ENCODE peak calls at places on chromosome 1, in four cellular contexts. One of them, this sample, is unnamed.

GRCh38 chr1:74819062-74819461 is 86.1 kb downstream of the TYW3 start:
- DNase-seq in CD8-positive, alpha-beta T cell: no peak
- DNase-seq in thoracic aorta: no peak
- DNase-seq in CD8-positive, alpha-beta memory T cell: no peak
- DNase-seq in this sample: no peak

GRCh38 chr1:168907053-168907452 is 178.0 kb upstream of the DPT start:
- DNase-seq in thoracic aorta: no peak
- DNase-seq in CD8-positive, alpha-beta T cell: no peak
- DNase-seq in CD8-positive, alpha-beta memory T cell: no peak
- DNase-seq in this sample: no peak

GRCh38 chr1:232636799-232637198 is 6.9 kb upstream of the SIPA1L2 start:
- DNase-seq in thoracic aorta: no peak
- DNase-seq in CD8-positive, alpha-beta T cell: no peak
- DNase-seq in CD8-positive, alpha-beta memory T cell: no peak
- DNase-seq in this sample: no peak

GRCh38 chr1:27575861-27576331 is 28.0 kb downstream of the AHDC1 start:
- DNase-seq in CD8-positive, alpha-beta memory T cell: no peak
- DNase-seq in CD8-positive, alpha-beta T cell: no peak
- DNase-seq in thoracic aorta: no peak
- DNase-seq in this sample: no peak

GRCh38 chr1:59879556-59879955 is 47.0 kb downstream of the CYP2J2 start:
- DNase-seq in thoracic aorta: no peak
- DNase-seq in CD8-positive, alpha-beta T cell: peak
- DNase-seq in CD8-positive, alpha-beta memory T cell: no peak
- DNase-seq in this sample: peak

GRCh38 chr1:31951276-31951675 is 13.1 kb upstream of the PTP4A2 start:
- DNase-seq in thoracic aorta: no peak
- DNase-seq in CD8-positive, alpha-beta T cell: no peak
- DNase-seq in CD8-positive, alpha-beta memory T cell: no peak
- DNase-seq in this sample: no peak

GRCh38 chr1:52534928-52535764 is 17.7 kb downstream of the TUT4 start:
- DNase-seq in CD8-positive, alpha-beta T cell: no peak
- DNase-seq in CD8-positive, alpha-beta memory T cell: no peak
- DNase-seq in thoracic aorta: no peak
- DNase-seq in this sample: no peak

GRCh38 chr1:194331758-194332157 is 1145.3 kb upstream of the B3GALT2 start:
- DNase-seq in thoracic aorta: no peak
- DNase-seq in CD8-positive, alpha-beta T cell: no peak
- DNase-seq in CD8-positive, alpha-beta memory T cell: no peak
- DNase-seq in this sample: no peak

GRCh38 chr1:238892612-238893011 is 493.8 kb upstream of the CHRM3 start:
- DNase-seq in CD8-positive, alpha-beta memory T cell: no peak
- DNase-seq in thoracic aorta: no peak
- DNase-seq in CD8-positive, alpha-beta T cell: no peak
- DNase-seq in this sample: no peak

GRCh38 chr1:198657550-198658064 is 18.8 kb downstream of the PTPRC start:
- DNase-seq in CD8-positive, alpha-beta memory T cell: peak
- DNase-seq in CD8-positive, alpha-beta T cell: no peak
- DNase-seq in thoracic aorta: no peak
- DNase-seq in this sample: peak

GRCh38 chr1:93021539-93022134 is 57.4 kb upstream of the MTF2 start:
- DNase-seq in thoracic aorta: no peak
- DNase-seq in CD8-positive, alpha-beta T cell: no peak
- DNase-seq in CD8-positive, alpha-beta memory T cell: peak
- DNase-seq in this sample: peak

GRCh38 chr1:5730272-5731109 is 261.7 kb downstream of the NPHP4 start:
- DNase-seq in CD8-positive, alpha-beta T cell: no peak
- DNase-seq in thoracic aorta: no peak
- DNase-seq in CD8-positive, alpha-beta memory T cell: no peak
- DNase-seq in this sample: no peak

GRCh38 chr1:23037081-23037740 is 17.9 kb downstream of the KDM1A start:
- DNase-seq in CD8-positive, alpha-beta T cell: no peak
- DNase-seq in CD8-positive, alpha-beta memory T cell: no peak
- DNase-seq in thoracic aorta: no peak
- DNase-seq in this sample: no peak

GRCh38 chr1:81165963-81166362 is 634.8 kb upstream of the ADGRL2 start:
- DNase-seq in thoracic aorta: no peak
- DNase-seq in CD8-positive, alpha-beta memory T cell: no peak
- DNase-seq in CD8-positive, alpha-beta T cell: no peak
- DNase-seq in this sample: no peak

GRCh38 chr1:53956308-53957168 is 10.4 kb downstream of the LRRC42 start:
- DNase-seq in CD8-positive, alpha-beta memory T cell: no peak
- DNase-seq in CD8-positive, alpha-beta T cell: no peak
- DNase-seq in thoracic aorta: no peak
- DNase-seq in this sample: no peak

GRCh38 chr1:3348196-3348865 is 106.1 kb upstream of the ARHGEF16 start:
- DNase-seq in CD8-positive, alpha-beta T cell: no peak
- DNase-seq in CD8-positive, alpha-beta memory T cell: no peak
- DNase-seq in thoracic aorta: no peak
- DNase-seq in this sample: no peak

GRCh38 chr1:221712198-221712684 is 29.6 kb downstream of the DUSP10 start:
- DNase-seq in thoracic aorta: no peak
- DNase-seq in CD8-positive, alpha-beta memory T cell: peak
- DNase-seq in CD8-positive, alpha-beta T cell: peak
- DNase-seq in this sample: peak

GRCh38 chr1:116508090-116508983 is 62.5 kb downstream of the CD58 start:
- DNase-seq in thoracic aorta: no peak
- DNase-seq in CD8-positive, alpha-beta memory T cell: no peak
- DNase-seq in CD8-positive, alpha-beta T cell: no peak
- DNase-seq in this sample: peak

GRCh38 chr1:7470904-7471638 is 300.0 kb upstream of the VAMP3 start:
- DNase-seq in thoracic aorta: peak
- DNase-seq in CD8-positive, alpha-beta T cell: no peak
- DNase-seq in CD8-positive, alpha-beta memory T cell: no peak
- DNase-seq in this sample: no peak

GRCh38 chr1:162168261-162168660 is 98.8 kb downstream of the NOS1AP start:
- DNase-seq in thoracic aorta: no peak
- DNase-seq in CD8-positive, alpha-beta memory T cell: no peak
- DNase-seq in CD8-positive, alpha-beta T cell: no peak
- DNase-seq in this sample: no peak

GRCh38 chr1:163509126-163509525 is 187.4 kb downstream of the NUF2 start:
- DNase-seq in CD8-positive, alpha-beta T cell: no peak
- DNase-seq in thoracic aorta: no peak
- DNase-seq in CD8-positive, alpha-beta memory T cell: no peak
- DNase-seq in this sample: no peak

GRCh38 chr1:145758575-145758974 is 39.3 kb downstream of the CD160 start:
- DNase-seq in CD8-positive, alpha-beta T cell: no peak
- DNase-seq in thoracic aorta: no peak
- DNase-seq in CD8-positive, alpha-beta memory T cell: no peak
- DNase-seq in this sample: no peak

GRCh38 chr1:78236711-78237110 is 190.9 kb downstream of the GIPC2 start:
- DNase-seq in CD8-positive, alpha-beta memory T cell: no peak
- DNase-seq in thoracic aorta: no peak
- DNase-seq in CD8-positive, alpha-beta T cell: no peak
- DNase-seq in this sample: no peak

GRCh38 chr1:78096976-78097375 is 51.2 kb downstream of the GIPC2 start:
- DNase-seq in CD8-positive, alpha-beta T cell: no peak
- DNase-seq in thoracic aorta: no peak
- DNase-seq in CD8-positive, alpha-beta memory T cell: no peak
- DNase-seq in this sample: no peak

GRCh38 chr1:12435639-12436344 is 182.2 kb downstream of the DHRS3 start:
- DNase-seq in thoracic aorta: no peak
- DNase-seq in CD8-positive, alpha-beta T cell: no peak
- DNase-seq in CD8-positive, alpha-beta memory T cell: no peak
- DNase-seq in this sample: no peak

GRCh38 chr1:78728359-78728758 is 78.7 kb downstream of the IFI44 start:
- DNase-seq in CD8-positive, alpha-beta T cell: no peak
- DNase-seq in thoracic aorta: no peak
- DNase-seq in CD8-positive, alpha-beta memory T cell: no peak
- DNase-seq in this sample: no peak

GRCh38 chr1:45348020-45348419 is 7.8 kb upstream of the MUTYH start:
- DNase-seq in thoracic aorta: no peak
- DNase-seq in CD8-positive, alpha-beta T cell: no peak
- DNase-seq in CD8-positive, alpha-beta memory T cell: no peak
- DNase-seq in this sample: no peak

GRCh38 chr1:245710961-245711903 is 556.4 kb downstream of the KIF26B start:
- DNase-seq in CD8-positive, alpha-beta memory T cell: no peak
- DNase-seq in CD8-positive, alpha-beta T cell: no peak
- DNase-seq in thoracic aorta: no peak
- DNase-seq in this sample: no peak

GRCh38 chr1:241592273-241592958 is 47.8 kb downstream of the CHML start:
- DNase-seq in thoracic aorta: no peak
- DNase-seq in CD8-positive, alpha-beta memory T cell: no peak
- DNase-seq in CD8-positive, alpha-beta T cell: no peak
- DNase-seq in this sample: no peak

GRCh38 chr1:214349781-214350180 is 68.8 kb downstream of the SMYD2 start:
- DNase-seq in CD8-positive, alpha-beta T cell: no peak
- DNase-seq in CD8-positive, alpha-beta memory T cell: no peak
- DNase-seq in thoracic aorta: no peak
- DNase-seq in this sample: no peak

GRCh38 chr1:207645632-207646081 is 724 bp downstream of the CR1L start:
- DNase-seq in thoracic aorta: no peak
- DNase-seq in CD8-positive, alpha-beta memory T cell: no peak
- DNase-seq in CD8-positive, alpha-beta T cell: no peak
- DNase-seq in this sample: no peak

GRCh38 chr1:54406339-54407181 is at the start of gene SSBP3:
- DNase-seq in CD8-positive, alpha-beta memory T cell: peak
- DNase-seq in thoracic aorta: peak
- DNase-seq in CD8-positive, alpha-beta T cell: peak
- DNase-seq in this sample: peak

GRCh38 chr1:150106331-150106730 is 38.8 kb downstream of the VPS45 start:
- DNase-seq in CD8-positive, alpha-beta memory T cell: peak
- DNase-seq in thoracic aorta: no peak
- DNase-seq in CD8-positive, alpha-beta T cell: peak
- DNase-seq in this sample: peak

GRCh38 chr1:172476218-172476811 is 32.4 kb upstream of the PIGC start:
- DNase-seq in CD8-positive, alpha-beta memory T cell: no peak
- DNase-seq in thoracic aorta: no peak
- DNase-seq in CD8-positive, alpha-beta T cell: no peak
- DNase-seq in this sample: no peak

GRCh38 chr1:212858461-212859265 is 588 bp downstream of the FLVCR1 start:
- DNase-seq in thoracic aorta: no peak
- DNase-seq in CD8-positive, alpha-beta T cell: no peak
- DNase-seq in CD8-positive, alpha-beta memory T cell: no peak
- DNase-seq in this sample: peak

GRCh38 chr1:32977546-32978087 is 13.0 kb upstream of the RNF19B start:
- DNase-seq in thoracic aorta: no peak
- DNase-seq in CD8-positive, alpha-beta memory T cell: no peak
- DNase-seq in CD8-positive, alpha-beta T cell: no peak
- DNase-seq in this sample: no peak

GRCh38 chr1:151892190-151892589 is 17.1 kb downstream of the THEM4 start:
- DNase-seq in thoracic aorta: no peak
- DNase-seq in CD8-positive, alpha-beta memory T cell: no peak
- DNase-seq in CD8-positive, alpha-beta T cell: no peak
- DNase-seq in this sample: no peak

GRCh38 chr1:198627436-198628063 is 11.3 kb upstream of the PTPRC start:
- DNase-seq in CD8-positive, alpha-beta T cell: no peak
- DNase-seq in CD8-positive, alpha-beta memory T cell: no peak
- DNase-seq in thoracic aorta: no peak
- DNase-seq in this sample: peak

GRCh38 chr1:29517251-29518080 is 281.1 kb downstream of the PTPRU start:
- DNase-seq in CD8-positive, alpha-beta T cell: no peak
- DNase-seq in CD8-positive, alpha-beta memory T cell: no peak
- DNase-seq in thoracic aorta: no peak
- DNase-seq in this sample: no peak

GRCh38 chr1:4425892-4426291 is 228.5 kb upstream of the AJAP1 start:
- DNase-seq in CD8-positive, alpha-beta memory T cell: no peak
- DNase-seq in thoracic aorta: no peak
- DNase-seq in CD8-positive, alpha-beta T cell: no peak
- DNase-seq in this sample: no peak
- H3K27ac ChIP-seq in CD8-positive, alpha-beta memory T cell: no peak
- H3K27ac ChIP-seq in thoracic aorta: no peak
- H3K27ac ChIP-seq in CD8-positive, alpha-beta T cell: no peak
- H3K27ac ChIP-seq in this sample: no peak

GRCh38 chr1:16920951-16921350 is 780 bp upstream of the CROCC start:
- DNase-seq in CD8-positive, alpha-beta T cell: no peak
- DNase-seq in CD8-positive, alpha-beta memory T cell: no peak
- DNase-seq in thoracic aorta: no peak
- DNase-seq in this sample: no peak
- H3K4me3 ChIP-seq in CD8-positive, alpha-beta T cell: no peak
- H3K4me3 ChIP-seq in CD8-positive, alpha-beta memory T cell: no peak
- H3K4me3 ChIP-seq in thoracic aorta: no peak
- H3K4me3 ChIP-seq in this sample: no peak

GRCh38 chr1:185864889-185865288 is 130.7 kb downstream of the HMCN1 start:
- DNase-seq in thoracic aorta: peak
- DNase-seq in CD8-positive, alpha-beta T cell: no peak
- DNase-seq in CD8-positive, alpha-beta memory T cell: no peak
- DNase-seq in this sample: no peak
- H3K27ac ChIP-seq in thoracic aorta: peak
- H3K27ac ChIP-seq in CD8-positive, alpha-beta T cell: no peak
- H3K27ac ChIP-seq in CD8-positive, alpha-beta memory T cell: no peak
- H3K27ac ChIP-seq in this sample: no peak

GRCh38 chr1:57204942-57205787 is 218.7 kb downstream of the DAB1 start:
- DNase-seq in CD8-positive, alpha-beta memory T cell: no peak
- DNase-seq in thoracic aorta: no peak
- DNase-seq in CD8-positive, alpha-beta T cell: no peak
- DNase-seq in this sample: no peak
- H3K4me3 ChIP-seq in CD8-positive, alpha-beta memory T cell: no peak
- H3K4me3 ChIP-seq in thoracic aorta: no peak
- H3K4me3 ChIP-seq in CD8-positive, alpha-beta T cell: no peak
- H3K4me3 ChIP-seq in this sample: no peak

GRCh38 chr1:67838180-67838912 is 5.1 kb upstream of the GNG12 start:
- DNase-seq in CD8-positive, alpha-beta memory T cell: no peak
- DNase-seq in CD8-positive, alpha-beta T cell: no peak
- DNase-seq in thoracic aorta: no peak
- DNase-seq in this sample: no peak

GRCh38 chr1:67843746-67844145 is 10.5 kb upstream of the GNG12 start:
- DNase-seq in CD8-positive, alpha-beta memory T cell: no peak
- DNase-seq in CD8-positive, alpha-beta T cell: no peak
- DNase-seq in thoracic aorta: no peak
- DNase-seq in this sample: no peak

GRCh38 chr1:67836769-67837168 is 3.5 kb upstream of the GNG12 start:
- DNase-seq in thoracic aorta: no peak
- DNase-seq in CD8-positive, alpha-beta memory T cell: no peak
- DNase-seq in CD8-positive, alpha-beta T cell: no peak
- DNase-seq in this sample: no peak

GRCh38 chr1:67843335-67843734 is 10.1 kb upstream of the GNG12 start:
- DNase-seq in CD8-positive, alpha-beta T cell: no peak
- DNase-seq in thoracic aorta: no peak
- DNase-seq in CD8-positive, alpha-beta memory T cell: no peak
- DNase-seq in this sample: no peak

GRCh38 chr1:67840449-67840848 is 7.2 kb upstream of the GNG12 start:
- DNase-seq in thoracic aorta: no peak
- DNase-seq in CD8-positive, alpha-beta T cell: no peak
- DNase-seq in CD8-positive, alpha-beta memory T cell: no peak
- DNase-seq in this sample: no peak
- H3K27ac ChIP-seq in thoracic aorta: peak
- H3K27ac ChIP-seq in CD8-positive, alpha-beta T cell: no peak
- H3K27ac ChIP-seq in CD8-positive, alpha-beta memory T cell: no peak
- H3K27ac ChIP-seq in this sample: no peak

This sample was measured in CD4-positive, CD25-positive, alpha-beta regulatory T cell.